ENCODE peak calls at places on chromosomes 6 and 20, in five cellular contexts. Z, X, U, N and P are unnamed samples.

GRCh38 chr6:37663016-37663810 is 34.5 kb downstream of the MDGA1 start:
- DNase-seq in U (no peak), N (no peak), X (no peak), Z (no peak), P (no peak)

GRCh38 chr6:158408552-158409130 is 96.4 kb downstream of the TULP4 start:
- DNase-seq in U (peak; percentile 75), N (no peak), X (no peak), Z (no peak), P (no peak)

GRCh38 chr20:43576108-43576507 is 14.6 kb upstream of the IFT52 start:
- DNase-seq in Z (no peak), X (no peak), U (no peak), N (no peak), P (no peak)

GRCh38 chr20:25054995-25055629 is 2.8 kb downstream of the ACSS1 start:
- DNase-seq in N (no peak), U (peak; percentile 67), X (no peak), Z (no peak), P (no peak)

GRCh38 chr6:145904878-145905277 is 59.3 kb downstream of the SHPRH start:
- DNase-seq in Z (no peak), X (no peak), U (no peak), N (no peak), P (no peak)

GRCh38 chr6:103344554-103345163 is 1515.1 kb downstream of the HACE1 start:
- DNase-seq in X (no peak), N (no peak), U (no peak), Z (no peak), P (no peak)

GRCh38 chr20:24149175-24149574 is 160.6 kb upstream of the GGTLC1 start:
- DNase-seq in Z (no peak), N (no peak), U (no peak), X (no peak), P (no peak)

GRCh38 chr6:31945507-31946369 is at the start of gene CFB:
- DNase-seq in N (no peak), U (peak; percentile 93), X (peak; percentile 63), Z (no peak), P (no peak)

GRCh38 chr6:122719176-122719575 is 60.3 kb upstream of the FABP7 start:
- DNase-seq in U (no peak), N (no peak), Z (no peak), X (no peak), P (no peak)

GRCh38 chr6:78836610-78837009 is 30.7 kb upstream of the IRAK1BP1 start:
- DNase-seq in U (no peak), Z (no peak), N (no peak), X (no peak), P (no peak)

GRCh38 chr6:111382476-111383294 is 100.3 kb downstream of the REV3L start:
- DNase-seq in Z (no peak), N (no peak), X (no peak), U (no peak), P (no peak)